ENCODE peak calls at places on chromosomes 5 and 9, in four cellular contexts. Q is NT2/D1, Z is kidney epithelial cell, B is body of pancreas. D is an unnamed sample.
A peak's percentile ranks its signal among the peaks of the same experiment; 100 is the strongest.

GRCh38 chr5:167355370-167355769 is 936.1 kb upstream of the WWC1 start:
- DNase-seq in Q (no peak), Z (no peak), B (no peak), D (no peak)

GRCh38 chr9:3179716-3180115 is 335.8 kb upstream of the PUM3 start:
- DNase-seq in Q (no peak), Z (no peak), B (no peak), D (no peak)

GRCh38 chr9:104868687-104869404 is 59.1 kb downstream of the ABCA1 start:
- DNase-seq in Q (peak; percentile 83), Z (peak; percentile 59), B (peak; percentile 73), D (peak; percentile 40)

GRCh38 chr5:154410786-154411185 is 35.0 kb upstream of the SAP30L start:
- DNase-seq in Q (no peak), Z (no peak), B (no peak), D (no peak)

GRCh38 chr9:108035485-108035884 is 545.9 kb upstream of the KLF4 start:
- DNase-seq in Q (no peak), Z (no peak), B (no peak), D (no peak)

GRCh38 chr5:93886917-93887361 is 145.5 kb upstream of the POU5F2 start:
- DNase-seq in Q (no peak), Z (no peak), B (no peak), D (no peak)

GRCh38 chr5:172490739-172491461 is 36.6 kb upstream of the SH3PXD2B start:
- DNase-seq in Q (no peak), Z (no peak), B (no peak), D (no peak)

GRCh38 chr5:103621548-103621930 is 59.0 kb upstream of the NUDT12 start:
- DNase-seq in Q (no peak), Z (peak; percentile 57), B (no peak), D (no peak)

GRCh38 chr5:72282878-72283277 is 37.2 kb downstream of the MRPS27 start:
- DNase-seq in Q (no peak), Z (no peak), B (no peak), D (no peak)

GRCh38 chr9:75168270-75169185 is 80.2 kb downstream of the OSTF1 start:
- DNase-seq in Q (no peak), Z (no peak), B (no peak), D (no peak)

GRCh38 chr9:133955821-133956411 is 36.2 kb downstream of the VAV2 start:
- DNase-seq in Q (peak; percentile 25), Z (no peak), B (peak; percentile 33), D (peak; percentile 40)

GRCh38 chr5:145981612-145982571 is 45.5 kb downstream of the SH3RF2 start:
- DNase-seq in Q (no peak), Z (peak; percentile 74), B (peak; percentile 29), D (no peak)

GRCh38 chr5:5573798-5574380 is 151.4 kb downstream of the ICE1 start:
- DNase-seq in Q (no peak), Z (no peak), B (no peak), D (no peak)

GRCh38 chr9:112011051-112011620 is 114.5 kb downstream of the UGCG start:
- DNase-seq in Q (no peak), Z (no peak), B (no peak), D (no peak)

GRCh38 chr9:100427366-100428263 is 672 bp downstream of the MSANTD3 start:
- DNase-seq in Q (no peak), Z (no peak), B (peak; percentile 27), D (peak; percentile 66)

GRCh38 chr5:88438006-88438405 is 169.4 kb upstream of the TMEM161B start:
- DNase-seq in Q (no peak), Z (peak; percentile 28), B (no peak), D (no peak)

GRCh38 chr5:56561-57290 is 35.2 kb upstream of the PLEKHG4B start:
- DNase-seq in Q (peak; percentile 42), Z (no peak), B (no peak), D (no peak)

GRCh38 chr5:39148983-39149534 is 70.3 kb downstream of the FYB1 start:
- DNase-seq in Q (no peak), Z (no peak), B (no peak), D (no peak)

GRCh38 chr9:93893899-93894690 is 61.1 kb downstream of the BARX1 start:
- DNase-seq in Q (no peak), Z (no peak), B (peak; percentile 94), D (peak; percentile 64)

GRCh38 chr9:4235951-4236804 is 63.7 kb downstream of the GLIS3 start:
- DNase-seq in Q (peak; percentile 15), Z (peak; percentile 81), B (peak; percentile 52), D (no peak)

GRCh38 chr9:121267689-121268597 is at the start of gene GSN:
- DNase-seq in Q (no peak), Z (no peak), B (peak; percentile 80), D (peak; percentile 90)
- H3K4me3 ChIP-seq in Q (peak within 1 kb of the TSS; percentile 59), Z (peak within 1 kb of the TSS; percentile 76), B (peak within 1 kb of the TSS; percentile 33), D (peak within 1 kb of the TSS; percentile 50)

GRCh38 chr9:14307989-14308750 is 5.8 kb downstream of the NFIB start:
- DNase-seq in Q (no peak), Z (no peak), B (peak; percentile 78), D (no peak)

GRCh38 chr9:14309403-14309802 is 4.5 kb downstream of the NFIB start:
- DNase-seq in Q (no peak), Z (no peak), B (peak; percentile 21), D (no peak)

GRCh38 chr9:14308751-14309140 is 5.2 kb downstream of the NFIB start:
- DNase-seq in Q (no peak), Z (no peak), B (no peak), D (no peak)

GRCh38 chr9:14311940-14312572 is 1.9 kb downstream of the NFIB start:
- DNase-seq in Q (no peak), Z (no peak), B (no peak), D (no peak)

DNA sequence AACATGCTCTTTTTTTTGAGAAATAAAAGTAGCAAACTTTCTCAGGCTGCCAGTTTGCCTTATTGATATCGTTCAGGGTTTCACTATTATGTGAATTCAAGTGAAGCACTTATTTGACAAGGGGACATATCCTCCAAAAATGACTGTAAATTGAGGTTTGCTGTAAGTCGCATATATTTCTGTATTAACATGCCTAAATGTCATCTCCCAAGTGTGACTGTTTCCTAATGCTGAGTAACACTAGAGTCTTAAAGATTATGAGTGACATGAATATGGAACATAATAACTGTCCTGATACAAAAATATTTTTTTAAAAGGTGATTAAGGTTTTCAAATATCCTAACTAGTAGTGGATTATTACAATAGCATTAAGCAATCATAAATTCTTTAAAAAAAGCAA is 3.7 kb downstream of the NFIB start:
- DNase-seq in Q (no peak), Z (no peak), B (no peak), D (no peak)
- H3K4me3 ChIP-seq in Q (no peak overlapping the region), Z (no peak overlapping the region), B (no peak overlapping the region), D (no peak overlapping the region)

GRCh38 chr5:67414712-67415111 is 218.1 kb upstream of the CD180 start:
- DNase-seq in Q (peak; percentile 18), Z (no peak), B (no peak), D (no peak)
- H3K4me3 ChIP-seq in Q (no peak overlapping the region), Z (no peak overlapping the region), B (no peak overlapping the region), D (no peak overlapping the region)

DNA sequence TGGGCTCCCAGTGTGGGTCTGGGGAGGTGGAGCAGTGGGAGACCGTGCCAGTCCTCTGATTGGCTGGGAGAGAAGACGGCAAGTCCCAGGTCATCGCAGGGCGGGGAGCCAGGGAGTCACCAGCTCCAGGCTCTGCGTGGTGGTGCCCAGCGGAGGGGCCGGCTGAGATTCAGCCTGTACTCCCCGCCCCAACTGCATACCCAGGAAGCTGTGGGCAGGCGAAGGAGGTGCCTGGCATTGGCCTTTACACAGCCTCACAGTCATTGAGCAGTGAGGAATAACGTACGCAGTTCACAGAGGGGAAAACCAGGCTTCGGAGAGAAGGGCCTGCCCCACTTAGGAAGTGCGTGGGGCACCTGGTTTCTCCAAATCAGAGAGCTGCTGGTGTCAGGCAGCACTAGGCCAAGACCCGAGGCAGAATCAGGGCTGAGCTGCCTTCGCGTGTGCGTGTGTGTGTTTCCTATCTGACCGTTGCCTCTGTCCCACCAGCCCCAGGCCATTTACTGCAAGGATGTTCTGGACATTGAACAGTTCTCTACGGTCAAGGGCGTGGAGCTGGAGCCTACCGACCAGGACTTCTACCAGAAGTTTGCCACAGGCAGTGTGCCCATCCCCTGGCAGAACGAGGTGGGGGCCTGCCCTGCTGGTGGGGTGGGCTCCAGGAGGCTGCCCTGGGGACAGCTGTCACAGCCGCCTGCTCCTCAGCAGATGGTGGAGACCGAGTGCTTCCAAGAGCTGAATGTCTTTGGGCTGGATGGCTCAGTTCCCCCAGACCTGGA is 6.2 kb upstream of the PRR7 start:
- DNase-seq in Q (no peak), Z (no peak), B (no peak), D (no peak)
- H3K4me3 ChIP-seq in Q (no peak overlapping the region), Z (no peak overlapping the region), B (no peak overlapping the region), D (no peak overlapping the region)

GRCh38 chr9:70537084-70537483 is 122.6 kb upstream of the KLF9 start:
- DNase-seq in Q (no peak), Z (no peak), B (no peak), D (no peak)
- H3K4me3 ChIP-seq in Q (no peak overlapping the region), Z (no peak overlapping the region), B (no peak overlapping the region), D (no peak overlapping the region)

DNA sequence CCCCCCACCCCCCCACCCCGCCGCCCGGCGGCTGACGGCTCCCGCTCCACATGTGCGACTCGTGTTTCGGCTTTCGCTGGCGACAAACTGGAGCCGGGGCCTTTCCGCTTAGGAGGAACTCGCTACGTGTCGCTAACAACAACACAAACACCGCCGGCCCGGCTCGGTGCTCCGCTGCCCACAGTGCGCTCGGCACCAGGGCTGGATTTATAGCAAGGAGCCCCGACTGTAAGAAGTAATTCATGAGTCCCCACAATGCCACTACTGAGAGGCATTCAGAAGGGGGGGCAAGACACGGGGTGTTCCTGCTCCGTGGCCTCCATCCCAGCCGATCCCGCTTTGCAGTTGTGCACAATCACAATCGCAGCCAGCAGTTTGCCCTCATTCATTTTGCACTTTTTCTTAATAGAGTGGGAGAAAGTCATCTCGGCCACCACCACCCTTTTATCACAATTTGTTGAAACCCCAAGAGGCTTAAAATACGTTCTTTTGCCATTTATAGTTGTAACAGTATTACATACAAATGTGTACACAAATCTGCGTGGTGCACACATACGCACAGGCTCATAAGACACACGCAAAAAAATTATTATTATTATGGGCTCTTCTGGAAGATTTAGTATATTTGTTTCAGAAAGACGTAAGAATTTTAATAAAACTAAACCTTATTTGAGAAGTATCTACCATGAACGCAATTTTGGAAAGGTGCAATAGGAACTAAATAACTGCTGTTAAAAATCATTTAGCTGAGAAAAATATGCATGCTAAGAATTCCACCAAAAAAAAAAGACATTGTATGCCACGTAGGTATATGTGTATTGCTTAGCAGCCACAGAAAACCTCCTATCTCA is 48.1 kb downstream of the EBF1 start:
- DNase-seq in Q (no peak), Z (no peak), B (peak; percentile 22), D (peak; percentile 32)
- H3K4me3 ChIP-seq in Q (peak overlapping the region; percentile 47), Z (peak overlapping the region; percentile 27), B (no peak overlapping the region), D (no peak overlapping the region)

GRCh38 chr5:134902071-134902801 is 2.7 kb upstream of the PCBD2 start:
- DNase-seq in Q (no peak), Z (no peak), B (no peak), D (no peak)
- H3K4me3 ChIP-seq in Q (no peak overlapping the region), Z (no peak overlapping the region), B (no peak overlapping the region), D (no peak overlapping the region)

GRCh38 chr9:34123682-34124081 is 2.8 kb downstream of the DCAF12 start:
- DNase-seq in Q (no peak), Z (no peak), B (peak; percentile 64), D (no peak)
- H3K4me3 ChIP-seq in Q (no peak overlapping the region), Z (no peak overlapping the region), B (no peak overlapping the region), D (no peak overlapping the region)